ENCODE peak calls at places on chromosomes 4 and X, in eight cellular contexts. K is colonic mucosa, Y is Peyer's patch, Z is left lung, P is fibroblast of lung, E is cardiac muscle cell, Q is sigmoid colon, C is testis. R is an unnamed sample. For H3K27me3, the result is how much of the 10 kb centered on the place peaks cover.

GRCh38 chr4:48090621-48091020 is 43.4 kb downstream of the TXK start:
- DNase-seq in E (no peak), P (no peak), Q (no peak), Z (no peak), C (no peak), K (no peak), Y (no peak), R (no peak)

GRCh38 chr4:95256108-95256835 is 292.5 kb downstream of the UNC5C start:
- DNase-seq in P (no peak), E (no peak), Z (no peak), K (no peak), C (no peak), Q (no peak), Y (no peak), R (no peak)

GRCh38 chrX:39242187-39242586 is 440.9 kb downstream of the MID1IP1 start:
- DNase-seq in E (peak), K (peak), Q (no peak), Y (no peak), P (peak), Z (no peak), C (peak), R (no peak)

GRCh38 chr4:56909083-56909981 is 1.6 kb downstream of the REST start:
- DNase-seq in P (peak), Q (peak), Y (peak), E (peak), K (no peak), C (peak), Z (peak), R (no peak)

GRCh38 chr4:14368391-14368790 is 633.9 kb upstream of the CPEB2 start:
- DNase-seq in C (no peak), Q (no peak), Z (no peak), Y (no peak), P (no peak), E (no peak), K (no peak), R (no peak)

GRCh38 chrX:25810202-25810601 is 327.9 kb upstream of the MAGEB18 start:
- DNase-seq in Y (no peak), Q (no peak), K (no peak), C (no peak), E (no peak), P (peak), Z (no peak), R (no peak)

GRCh38 chr4:137896221-137896737 is 345.9 kb downstream of the SLC7A11 start:
- DNase-seq in C (no peak), K (no peak), Q (no peak), E (no peak), P (peak), Y (no peak), Z (no peak), R (no peak)

GRCh38 chr4:15738877-15739276 is 36.0 kb downstream of the BST1 start:
- DNase-seq in E (no peak), K (no peak), Z (no peak), C (no peak), Q (no peak), Y (no peak), P (peak), R (no peak)

GRCh38 chrX:150767475-150768131 is 74.4 kb downstream of the MTMR1 start:
- DNase-seq in Y (no peak), Q (no peak), P (peak), K (peak), C (no peak), E (no peak), Z (no peak), R (peak)

GRCh38 chrX:154096140-154097002 is 1.1 kb downstream of the MECP2 start:
- DNase-seq in Y (no peak), P (peak), K (no peak), C (no peak), Z (no peak), Q (no peak), E (peak), R (no peak)

GRCh38 chr4:78362310-78362709 is 189.3 kb upstream of the ANXA3 start:
- DNase-seq in P (no peak), Z (no peak), Y (no peak), E (no peak), Q (no peak), K (no peak), C (no peak), R (no peak)

GRCh38 chr4:85565761-85566480 is 91.0 kb downstream of the ARHGAP24 start:
- DNase-seq in E (no peak), C (no peak), Q (no peak), P (peak), K (no peak), Z (no peak), Y (no peak), R (no peak)

GRCh38 chr4:7933631-7934510 is 5.8 kb downstream of the AFAP1 start:
- DNase-seq in P (peak), C (no peak), Y (no peak), Z (peak), K (no peak), E (no peak), Q (peak), R (no peak)

GRCh38 chr4:76589872-76590846 is 155.1 kb downstream of the SHROOM3 start:
- DNase-seq in P (peak), Z (peak), Y (no peak), Q (no peak), C (peak), E (peak), K (peak), R (no peak)

GRCh38 chrX:567891-568290 is 62.7 kb upstream of the SHOX start:
- DNase-seq in C (no peak), Q (no peak), Y (no peak), K (no peak), P (no peak), Z (no peak), E (no peak), R (no peak)

GRCh38 chr4:6701371-6701770 is 7.7 kb downstream of the S100P start:
- DNase-seq in P (no peak), K (no peak), Q (no peak), Z (no peak), E (no peak), Y (no peak), C (peak), R (no peak)

GRCh38 chrX:37060999-37061398 is 52.8 kb downstream of the FAM47C start:
- DNase-seq in K (no peak), Y (no peak), Q (no peak), E (peak), P (peak), Z (no peak), C (no peak), R (no peak)

GRCh38 chrX:76931518-76931917 is 504.0 kb downstream of the MAGEE1 start:
- DNase-seq in K (no peak), E (no peak), Q (no peak), C (no peak), Z (no peak), P (no peak), Y (no peak), R (no peak)

GRCh38 chr4:140684314-140684713 is 71.9 kb downstream of the TBC1D9 start:
- DNase-seq in K (no peak), P (no peak), Z (no peak), Y (no peak), C (no peak), Q (no peak), E (no peak), R (no peak)

GRCh38 chr4:96354036-96354712 is 514.3 kb downstream of the PDHA2 start:
- DNase-seq in Z (no peak), Q (no peak), C (no peak), P (peak), E (peak), K (no peak), Y (no peak), R (no peak)

GRCh38 chrX:413322-414201 is 26.9 kb upstream of the PPP2R3B start:
- DNase-seq in Q (no peak), Y (no peak), Z (no peak), C (no peak), P (peak), K (no peak), E (peak), R (no peak)

GRCh38 chr4:185708348-185708747 is 103.6 kb downstream of the SORBS2 start:
- DNase-seq in C (no peak), Q (no peak), E (no peak), P (peak), K (no peak), Z (no peak), Y (no peak), R (no peak)

GRCh38 chr4:80767944-80768343 is 262.6 kb upstream of the BMP3 start:
- DNase-seq in Q (no peak), E (no peak), P (peak), Z (no peak), K (no peak), Y (no peak), C (no peak), R (no peak)

GRCh38 chrX:118383120-118383519 is 37.2 kb downstream of the WDR44 start:
- DNase-seq in E (no peak), C (no peak), Y (no peak), K (no peak), Q (no peak), Z (no peak), P (peak), R (no peak)

GRCh38 chr4:28702571-28702970 is 1841.9 kb downstream of the STIM2 start:
- DNase-seq in C (no peak), E (no peak), Q (no peak), Z (no peak), Y (no peak), P (peak), K (no peak), R (no peak)

GRCh38 chr4:182231503-182231902 is 11.7 kb upstream of the TENM3 start:
- DNase-seq in C (no peak), E (no peak), Z (no peak), K (no peak), Y (no peak), P (no peak), Q (no peak), R (no peak)

GRCh38 chr4:182584016-182584415 is 333.2 kb downstream of the DCTD start:
- DNase-seq in E (no peak), P (no peak), C (no peak), Q (no peak), Z (no peak), K (no peak), Y (no peak), R (no peak)

GRCh38 chrX:66005832-66006449 is 33.9 kb downstream of the VSIG4 start:
- DNase-seq in C (no peak), Q (no peak), E (no peak), Z (no peak), K (no peak), P (no peak), Y (no peak), R (no peak)

GRCh38 chr4:23455482-23455881 is 434.4 kb downstream of the PPARGC1A start:
- DNase-seq in Q (no peak), Z (no peak), C (peak), P (peak), K (peak), Y (no peak), E (peak), R (no peak)

GRCh38 chr4:71230258-71230594 is 108.6 kb upstream of the SLC4A4 start:
- DNase-seq in P (peak), K (peak), Q (no peak), E (no peak), Y (no peak), C (no peak), Z (peak), R (no peak)

GRCh38 chr4:1573830-1574459 is 110.2 kb downstream of the FAM53A start:
- DNase-seq in C (no peak), P (no peak), Z (no peak), E (no peak), K (no peak), Y (no peak), Q (peak), R (no peak)

GRCh38 chrX:63656871-63657580 is 128.0 kb downstream of the ARHGEF9 start:
- DNase-seq in Z (no peak), K (no peak), P (peak), C (no peak), E (no peak), Q (no peak), Y (no peak), R (no peak)

GRCh38 chrX:7446815-7447214 is 298.9 kb upstream of the PUDP start:
- DNase-seq in Y (no peak), C (no peak), K (no peak), Z (no peak), Q (no peak), E (no peak), P (no peak), R (peak)

GRCh38 chr4:161816958-161817357 is 346.8 kb downstream of the FSTL5 start:
- DNase-seq in P (peak), Y (no peak), C (no peak), Q (no peak), K (no peak), Z (no peak), E (no peak), R (no peak)

GRCh38 chr4:150280081-150280950 is 202.1 kb downstream of the DCLK2 start:
- DNase-seq in P (peak), Z (no peak), K (no peak), Q (no peak), C (no peak), E (no peak), Y (no peak), R (no peak)

GRCh38 chr4:1175635-1176229 is 3.3 kb upstream of the SPON2 start:
- DNase-seq in Z (no peak), K (no peak), Q (peak), C (no peak), E (no peak), P (no peak), Y (no peak), R (no peak)

GRCh38 chr4:38670939-38671593 is 7.1 kb downstream of the KLF3 start:
- DNase-seq in Z (no peak), P (no peak), E (no peak), Y (no peak), C (no peak), K (peak), Q (no peak), R (no peak)

DNA sequence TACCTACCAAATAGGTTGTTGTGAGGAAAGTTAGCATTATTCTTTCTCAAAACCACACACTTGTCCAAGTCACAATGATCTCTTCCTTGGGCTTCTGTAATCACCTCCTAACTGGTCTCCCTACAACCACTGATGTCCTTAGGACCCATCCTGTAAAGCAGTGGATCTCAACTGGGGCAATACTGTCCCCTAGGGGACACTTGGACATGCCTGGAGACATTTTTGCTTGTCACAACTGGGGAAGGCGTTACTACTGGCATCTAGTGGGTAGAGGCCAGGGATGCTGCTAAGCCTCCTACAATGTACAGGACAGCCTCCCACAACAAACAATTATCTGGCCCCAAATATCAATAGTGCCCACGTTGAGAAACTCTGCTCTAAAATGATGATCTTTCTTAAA is 118.7 kb upstream of the AP1S2 start:
- DNase-seq in P (peak), E (peak), K (peak), Z (no peak), C (peak), Y (peak), Q (no peak), R (no peak)
- TF ChIP-seq CTCF in P (no peak), E (peak), K (peak), Z (peak), C (peak), Y (peak), Q (no peak), R (peak)

GRCh38 chrX:127324128-127324527 is 504.6 kb downstream of the PRR32 start:
- DNase-seq in E (no peak), K (no peak), C (no peak), Z (no peak), Y (no peak), Q (no peak), P (no peak), R (no peak)
- H3K27me3 ChIP-seq in E (under half), K (under half), C (under half), Z (under half), Y (under half), Q (under half), P (under half), R (under half)

DNA sequence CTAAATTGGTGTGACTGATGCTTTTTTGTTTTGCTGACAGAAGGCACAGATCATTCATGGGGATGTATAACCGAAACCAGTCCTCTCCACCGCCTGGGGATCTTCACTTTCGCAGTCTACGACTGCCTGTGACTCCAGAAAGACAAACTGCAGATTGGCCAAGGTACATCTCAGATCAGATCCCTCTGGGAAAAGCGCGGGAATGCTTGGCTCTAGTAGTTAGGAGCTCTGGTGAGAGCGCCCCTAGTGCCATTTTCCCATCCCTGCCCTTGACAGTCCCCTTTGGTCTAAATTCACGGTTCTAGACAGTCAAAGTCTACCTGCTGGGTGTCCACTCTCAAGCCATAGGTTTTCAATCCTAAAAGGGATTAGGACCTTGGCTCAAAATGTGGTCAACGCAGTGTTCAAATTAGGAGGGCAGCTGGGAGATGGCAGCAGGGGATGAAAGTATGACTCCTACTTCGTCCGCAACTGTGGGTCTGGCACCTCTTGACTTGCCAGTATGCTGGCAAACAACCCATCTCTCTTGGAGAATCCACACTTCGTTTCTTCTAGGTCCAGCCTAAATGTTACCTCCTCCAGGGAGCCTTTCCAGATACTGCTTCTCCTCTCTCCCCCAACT is 6.9 kb upstream of the HAND2 start:
- DNase-seq in K (peak), Z (no peak), Q (peak), C (no peak), E (peak), Y (no peak), P (no peak), R (no peak)
- TF ChIP-seq CTCF in K (no peak), Z (no peak), Q (peak), C (no peak), E (no peak), Y (no peak), P (peak), R (no peak)

GRCh38 chr4:54227261-54228063 is 1.6 kb upstream of the PDGFRA start:
- DNase-seq in K (no peak), Q (peak), Y (no peak), E (peak), P (peak), Z (peak), C (peak), R (no peak)

GRCh38 chr4:54225671-54226398 is 3.3 kb upstream of the PDGFRA start:
- DNase-seq in C (no peak), P (no peak), Q (no peak), K (no peak), Y (no peak), E (peak), Z (no peak), R (no peak)

GRCh38 chr4:54228064-54228527 is 997 bp upstream of the PDGFRA start:
- DNase-seq in Y (no peak), E (peak), K (peak), Z (peak), P (peak), C (peak), Q (peak), R (no peak)

GRCh38 chr4:54224960-54225670 is 4.0 kb upstream of the PDGFRA start:
- DNase-seq in Z (no peak), Q (no peak), C (no peak), Y (no peak), P (no peak), K (no peak), E (peak), R (no peak)

DNA sequence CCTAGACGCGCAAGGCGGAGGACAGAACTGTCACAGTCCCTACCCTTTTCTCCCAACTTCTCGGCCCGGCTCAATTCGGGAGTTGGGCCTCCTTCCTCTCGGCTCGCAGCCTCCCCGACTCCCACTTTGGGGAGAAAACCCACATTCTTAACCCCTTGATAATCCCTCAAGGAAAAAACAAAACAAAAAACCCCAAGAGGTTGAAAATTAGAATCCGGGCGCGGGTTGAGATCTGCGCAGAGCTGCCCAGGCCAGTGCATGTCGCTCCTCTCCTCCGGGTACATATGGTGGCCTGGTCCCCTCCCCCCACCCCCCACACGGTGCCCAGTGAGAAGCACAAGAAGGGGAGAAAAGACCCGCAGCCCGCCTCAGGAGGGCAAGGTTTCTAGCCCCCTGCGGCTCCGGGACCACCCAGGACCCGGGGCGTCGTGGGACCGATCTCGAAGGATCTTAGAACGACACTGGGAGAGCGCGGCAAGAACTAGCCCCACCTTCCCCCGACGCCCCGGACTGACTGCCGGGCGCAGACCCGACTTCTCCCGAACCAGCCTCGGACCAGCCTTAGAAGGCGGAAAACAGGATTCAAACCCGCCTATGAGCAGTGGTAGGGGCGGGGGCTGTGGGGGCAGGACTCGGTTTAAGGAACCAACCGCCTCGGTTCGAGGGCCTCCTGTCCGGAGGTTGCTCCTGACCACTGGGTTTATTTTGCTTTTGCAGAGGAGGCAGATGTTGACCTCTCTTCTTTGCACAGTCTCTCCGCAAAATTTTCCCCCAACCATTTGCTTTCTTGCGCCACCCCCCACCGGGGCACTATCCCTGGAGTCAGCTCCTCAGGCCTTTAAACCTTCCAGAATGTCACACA is 2.5 kb upstream of the PDGFRA start:
- DNase-seq in P (peak), Y (no peak), E (peak), Q (peak), C (peak), K (peak), Z (peak), R (no peak)
- H3K27me3 ChIP-seq in P (under half), Y (half or more), E (under half), Q (half or more), C (under half), K (half or more), Z (half or more), R (half or more)

DNA sequence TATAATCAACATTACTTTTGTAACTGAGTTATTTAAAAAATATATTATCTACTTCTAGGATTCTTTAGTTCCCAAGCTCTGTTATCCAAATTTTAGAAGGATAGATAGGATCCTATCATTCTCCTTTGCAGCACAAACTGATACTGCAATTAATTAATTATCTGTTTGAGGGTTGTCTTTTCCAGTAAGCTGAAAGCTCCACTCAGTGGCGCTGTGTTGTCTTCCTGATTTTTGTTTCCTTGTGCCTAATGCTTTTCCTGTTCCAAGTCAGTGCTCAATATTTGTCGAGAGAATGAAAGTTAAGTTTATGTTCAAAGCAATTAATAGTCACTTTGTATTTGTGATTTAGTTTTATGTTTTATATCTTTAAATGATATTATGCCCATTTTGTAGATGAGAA is 107.4 kb upstream of the ANK2 start:
- DNase-seq in Y (no peak), C (no peak), E (no peak), Z (no peak), P (no peak), Q (no peak), K (no peak), R (no peak)
- TF ChIP-seq CTCF in Y (no peak), C (no peak), E (peak), Z (no peak), P (no peak), Q (no peak), K (no peak), R (no peak)

R was measured in keratinocyte.